ENCODE peak calls at places on chromosome 2, in six cellular contexts. One of them, this sample, is unnamed.

GRCh38 chr2:2856723-2857415 is 520.7 kb downstream of the EIPR1 start:
- DNase-seq in ovary: no peak
- DNase-seq in left ventricle myocardium inferior: no peak
- DNase-seq in MM.1S: no peak
- DNase-seq in ascending aorta: no peak
- DNase-seq in body of pancreas: no peak
- DNase-seq in this sample: no peak

GRCh38 chr2:136207030-136207623 is 89.2 kb upstream of the CXCR4 start:
- DNase-seq in ascending aorta: no peak
- DNase-seq in left ventricle myocardium inferior: peak
- DNase-seq in MM.1S: no peak
- DNase-seq in ovary: no peak
- DNase-seq in body of pancreas: no peak
- DNase-seq in this sample: no peak

GRCh38 chr2:196277002-196277401 is 105.6 kb upstream of the STK17B start:
- DNase-seq in MM.1S: peak
- DNase-seq in left ventricle myocardium inferior: no peak
- DNase-seq in body of pancreas: no peak
- DNase-seq in ascending aorta: no peak
- DNase-seq in ovary: no peak
- DNase-seq in this sample: peak

GRCh38 chr2:23221901-23222300 is 163.1 kb upstream of the KLHL29 start:
- DNase-seq in MM.1S: no peak
- DNase-seq in left ventricle myocardium inferior: no peak
- DNase-seq in ascending aorta: no peak
- DNase-seq in ovary: no peak
- DNase-seq in body of pancreas: no peak
- DNase-seq in this sample: no peak

GRCh38 chr2:11239718-11240462 is 84.6 kb downstream of the SLC66A3 start:
- DNase-seq in body of pancreas: no peak
- DNase-seq in left ventricle myocardium inferior: no peak
- DNase-seq in MM.1S: no peak
- DNase-seq in ascending aorta: no peak
- DNase-seq in ovary: no peak
- DNase-seq in this sample: no peak

GRCh38 chr2:86028763-86029381 is 76.8 kb downstream of the POLR1A start:
- DNase-seq in left ventricle myocardium inferior: peak
- DNase-seq in ovary: peak
- DNase-seq in body of pancreas: peak
- DNase-seq in MM.1S: no peak
- DNase-seq in ascending aorta: peak
- DNase-seq in this sample: no peak

GRCh38 chr2:148519013-148519412 is 125.5 kb upstream of the EPC2 start:
- DNase-seq in ovary: no peak
- DNase-seq in body of pancreas: no peak
- DNase-seq in MM.1S: no peak
- DNase-seq in left ventricle myocardium inferior: no peak
- DNase-seq in ascending aorta: no peak
- DNase-seq in this sample: no peak

GRCh38 chr2:120308038-120308910 is 37.7 kb upstream of the INHBB start:
- DNase-seq in ovary: no peak
- DNase-seq in body of pancreas: no peak
- DNase-seq in left ventricle myocardium inferior: no peak
- DNase-seq in MM.1S: no peak
- DNase-seq in ascending aorta: no peak
- DNase-seq in this sample: peak

GRCh38 chr2:149645391-149645790 is 57.8 kb upstream of the MMADHC start:
- DNase-seq in ovary: no peak
- DNase-seq in ascending aorta: no peak
- DNase-seq in body of pancreas: no peak
- DNase-seq in left ventricle myocardium inferior: no peak
- DNase-seq in MM.1S: no peak
- DNase-seq in this sample: no peak

GRCh38 chr2:200615247-200615646 is 29.4 kb downstream of the AOX1 start:
- DNase-seq in left ventricle myocardium inferior: no peak
- DNase-seq in ascending aorta: no peak
- DNase-seq in ovary: no peak
- DNase-seq in MM.1S: no peak
- DNase-seq in body of pancreas: no peak
- DNase-seq in this sample: no peak

GRCh38 chr2:63679252-63679850 is 90.6 kb downstream of the MDH1 start:
- DNase-seq in ascending aorta: no peak
- DNase-seq in left ventricle myocardium inferior: no peak
- DNase-seq in ovary: no peak
- DNase-seq in MM.1S: no peak
- DNase-seq in body of pancreas: no peak
- DNase-seq in this sample: no peak

GRCh38 chr2:150663143-150663542 is 175.7 kb upstream of the RND3 start:
- DNase-seq in body of pancreas: no peak
- DNase-seq in left ventricle myocardium inferior: no peak
- DNase-seq in MM.1S: no peak
- DNase-seq in ascending aorta: no peak
- DNase-seq in ovary: no peak
- DNase-seq in this sample: no peak

GRCh38 chr2:38030590-38031326 is 45.2 kb downstream of the CYP1B1 start:
- DNase-seq in body of pancreas: peak
- DNase-seq in ovary: peak
- DNase-seq in ascending aorta: no peak
- DNase-seq in MM.1S: no peak
- DNase-seq in left ventricle myocardium inferior: no peak
- DNase-seq in this sample: no peak

GRCh38 chr2:60706021-60706420 is 50.0 kb upstream of the PAPOLG start:
- DNase-seq in body of pancreas: no peak
- DNase-seq in left ventricle myocardium inferior: no peak
- DNase-seq in ascending aorta: no peak
- DNase-seq in MM.1S: no peak
- DNase-seq in ovary: no peak
- DNase-seq in this sample: no peak

GRCh38 chr2:159572459-159572858 is 43.9 kb downstream of the BAZ2B start:
- DNase-seq in body of pancreas: no peak
- DNase-seq in ovary: no peak
- DNase-seq in MM.1S: no peak
- DNase-seq in left ventricle myocardium inferior: no peak
- DNase-seq in ascending aorta: no peak
- DNase-seq in this sample: no peak

GRCh38 chr2:203225423-203226039 is 13.3 kb upstream of the CYP20A1 start:
- DNase-seq in ovary: no peak
- DNase-seq in body of pancreas: peak
- DNase-seq in MM.1S: peak
- DNase-seq in ascending aorta: no peak
- DNase-seq in left ventricle myocardium inferior: no peak
- DNase-seq in this sample: no peak

GRCh38 chr2:27040282-27040681 is 7.5 kb downstream of the TMEM214 start:
- DNase-seq in body of pancreas: no peak
- DNase-seq in MM.1S: no peak
- DNase-seq in ascending aorta: no peak
- DNase-seq in left ventricle myocardium inferior: no peak
- DNase-seq in ovary: no peak
- DNase-seq in this sample: no peak

GRCh38 chr2:158828378-158829136 is 33.4 kb downstream of the DAPL1 start:
- DNase-seq in ovary: no peak
- DNase-seq in body of pancreas: no peak
- DNase-seq in ascending aorta: no peak
- DNase-seq in left ventricle myocardium inferior: no peak
- DNase-seq in MM.1S: no peak
- DNase-seq in this sample: no peak

GRCh38 chr2:130896813-130897212 is 60.1 kb downstream of the ARHGEF4 start:
- DNase-seq in MM.1S: no peak
- DNase-seq in body of pancreas: no peak
- DNase-seq in ascending aorta: no peak
- DNase-seq in ovary: no peak
- DNase-seq in left ventricle myocardium inferior: no peak
- DNase-seq in this sample: no peak

GRCh38 chr2:7963787-7964186 is 718.1 kb upstream of the ID2 start:
- DNase-seq in ascending aorta: no peak
- DNase-seq in MM.1S: no peak
- DNase-seq in ovary: no peak
- DNase-seq in left ventricle myocardium inferior: no peak
- DNase-seq in body of pancreas: no peak
- DNase-seq in this sample: no peak

GRCh38 chr2:120949027-120949956 is 213.6 kb downstream of the GLI2 start:
- DNase-seq in ovary: no peak
- DNase-seq in body of pancreas: peak
- DNase-seq in left ventricle myocardium inferior: no peak
- DNase-seq in MM.1S: no peak
- DNase-seq in ascending aorta: no peak
- DNase-seq in this sample: no peak

GRCh38 chr2:214075446-214075845 is 335.4 kb upstream of the VWC2L start:
- DNase-seq in MM.1S: no peak
- DNase-seq in ovary: no peak
- DNase-seq in ascending aorta: no peak
- DNase-seq in body of pancreas: no peak
- DNase-seq in left ventricle myocardium inferior: no peak
- DNase-seq in this sample: no peak

GRCh38 chr2:48531141-48531648 is 1.2 kb downstream of the STON1 start:
- DNase-seq in ovary: peak
- DNase-seq in left ventricle myocardium inferior: no peak
- DNase-seq in MM.1S: no peak
- DNase-seq in ascending aorta: no peak
- DNase-seq in body of pancreas: no peak
- DNase-seq in this sample: no peak

GRCh38 chr2:133814890-133815289 is 246.6 kb upstream of the NCKAP5 start:
- DNase-seq in body of pancreas: no peak
- DNase-seq in ascending aorta: no peak
- DNase-seq in MM.1S: no peak
- DNase-seq in left ventricle myocardium inferior: no peak
- DNase-seq in ovary: no peak
- DNase-seq in this sample: no peak

GRCh38 chr2:133810559-133810958 is 242.3 kb upstream of the NCKAP5 start:
- DNase-seq in body of pancreas: no peak
- DNase-seq in MM.1S: no peak
- DNase-seq in left ventricle myocardium inferior: no peak
- DNase-seq in ascending aorta: no peak
- DNase-seq in ovary: no peak
- DNase-seq in this sample: no peak

GRCh38 chr2:133809485-133809884 is 241.2 kb upstream of the NCKAP5 start:
- DNase-seq in left ventricle myocardium inferior: no peak
- DNase-seq in MM.1S: no peak
- DNase-seq in ovary: no peak
- DNase-seq in ascending aorta: no peak
- DNase-seq in body of pancreas: no peak
- DNase-seq in this sample: no peak

GRCh38 chr2:133812826-133813617 is 244.8 kb upstream of the NCKAP5 start:
- DNase-seq in ovary: no peak
- DNase-seq in body of pancreas: no peak
- DNase-seq in MM.1S: no peak
- DNase-seq in ascending aorta: no peak
- DNase-seq in left ventricle myocardium inferior: no peak
- DNase-seq in this sample: no peak

DNA sequence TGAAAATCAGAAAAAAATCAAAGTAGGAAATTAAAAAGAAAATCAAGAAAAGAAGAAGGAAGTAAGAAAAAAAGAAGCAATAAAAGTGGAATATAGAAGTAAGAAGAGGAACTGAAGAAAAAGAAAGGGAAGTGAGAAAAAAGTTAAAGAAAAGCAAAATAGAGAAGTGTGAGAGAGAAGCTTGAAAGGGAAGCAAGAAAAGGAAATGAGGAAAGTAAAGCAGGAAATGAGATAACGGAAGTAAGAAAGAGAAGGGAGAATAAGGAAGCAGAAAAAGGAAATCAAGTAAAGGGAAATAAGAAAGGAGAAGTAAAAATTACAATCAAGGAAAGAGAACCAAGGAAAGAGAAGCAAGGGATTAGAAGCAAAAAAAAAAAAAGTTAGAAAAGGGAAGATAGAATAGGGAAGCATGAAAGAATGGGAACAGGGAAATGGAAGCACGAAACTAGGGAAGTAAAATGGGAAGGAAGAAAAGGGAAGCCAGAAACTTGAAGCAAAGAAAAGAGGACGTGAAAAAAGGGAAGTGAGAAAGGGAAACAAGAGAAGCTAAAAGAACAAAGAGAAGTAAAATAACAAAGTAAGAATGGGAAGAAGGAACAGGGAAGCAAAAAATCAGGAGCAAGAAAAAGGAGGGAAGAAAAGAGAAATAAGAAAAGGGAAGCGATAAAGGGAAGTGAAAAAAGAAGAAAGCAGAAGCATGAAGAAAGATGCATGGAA is 243.3 kb upstream of the NCKAP5 start:
- DNase-seq in ovary: no peak
- DNase-seq in MM.1S: no peak
- DNase-seq in left ventricle myocardium inferior: no peak
- DNase-seq in ascending aorta: no peak
- DNase-seq in body of pancreas: no peak
- DNase-seq in this sample: no peak
- TF ChIP-seq CTCF in ovary: no peak
- TF ChIP-seq CTCF in MM.1S: no peak
- TF ChIP-seq CTCF in left ventricle myocardium inferior: no peak
- TF ChIP-seq CTCF in ascending aorta: no peak
- TF ChIP-seq CTCF in body of pancreas: no peak
- TF ChIP-seq CTCF in this sample: no peak

GRCh38 chr2:184646593-184646992 is 48.3 kb downstream of the ZNF804A start:
- DNase-seq in body of pancreas: no peak
- DNase-seq in MM.1S: no peak
- DNase-seq in left ventricle myocardium inferior: no peak
- DNase-seq in ovary: no peak
- DNase-seq in ascending aorta: no peak
- DNase-seq in this sample: no peak

GRCh38 chr2:184646177-184646576 is 47.8 kb downstream of the ZNF804A start:
- DNase-seq in ascending aorta: no peak
- DNase-seq in ovary: no peak
- DNase-seq in left ventricle myocardium inferior: no peak
- DNase-seq in MM.1S: no peak
- DNase-seq in body of pancreas: no peak
- DNase-seq in this sample: no peak

GRCh38 chr2:184644685-184645084 is 46.4 kb downstream of the ZNF804A start:
- DNase-seq in MM.1S: no peak
- DNase-seq in ovary: no peak
- DNase-seq in body of pancreas: no peak
- DNase-seq in left ventricle myocardium inferior: no peak
- DNase-seq in ascending aorta: no peak
- DNase-seq in this sample: no peak
- TF ChIP-seq CTCF in MM.1S: no peak
- TF ChIP-seq CTCF in ovary: no peak
- TF ChIP-seq CTCF in body of pancreas: no peak
- TF ChIP-seq CTCF in left ventricle myocardium inferior: no peak
- TF ChIP-seq CTCF in ascending aorta: no peak
- TF ChIP-seq CTCF in this sample: no peak

DNA sequence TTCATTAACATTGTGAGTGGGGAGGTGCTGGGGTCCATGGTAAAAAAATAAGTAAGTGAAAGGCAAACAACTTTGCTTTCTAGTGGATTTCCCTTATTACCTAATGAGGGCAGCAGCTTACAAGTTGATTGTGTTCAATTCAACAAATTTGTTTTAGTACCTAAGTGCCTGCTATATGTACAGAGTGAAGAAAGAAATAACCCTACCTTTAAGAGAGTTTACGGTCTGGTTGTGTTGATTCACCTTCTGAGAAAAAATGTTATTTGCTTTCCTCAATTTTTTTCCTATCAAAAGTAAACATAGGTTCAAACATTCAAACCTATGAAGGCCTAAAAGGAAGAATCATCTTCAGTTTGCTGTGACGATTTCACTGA is 1.6 kb upstream of the SPTBN1 start:
- DNase-seq in MM.1S: no peak
- DNase-seq in left ventricle myocardium inferior: no peak
- DNase-seq in ascending aorta: no peak
- DNase-seq in body of pancreas: no peak
- DNase-seq in ovary: no peak
- DNase-seq in this sample: no peak
- TF ChIP-seq CTCF in MM.1S: no peak
- TF ChIP-seq CTCF in left ventricle myocardium inferior: no peak
- TF ChIP-seq CTCF in ascending aorta: no peak
- TF ChIP-seq CTCF in body of pancreas: no peak
- TF ChIP-seq CTCF in ovary: no peak
- TF ChIP-seq CTCF in this sample: no peak

GRCh38 chr2:217058791-217059755 is 199.2 kb upstream of the TNP1 start:
- DNase-seq in ovary: no peak
- DNase-seq in ascending aorta: no peak
- DNase-seq in body of pancreas: no peak
- DNase-seq in left ventricle myocardium inferior: no peak
- DNase-seq in MM.1S: no peak
- DNase-seq in this sample: no peak
- TF ChIP-seq CTCF in ovary: no peak
- TF ChIP-seq CTCF in ascending aorta: no peak
- TF ChIP-seq CTCF in body of pancreas: no peak
- TF ChIP-seq CTCF in left ventricle myocardium inferior: peak
- TF ChIP-seq CTCF in MM.1S: no peak
- TF ChIP-seq CTCF in this sample: no peak